ENCODE peak calls at places on chromosomes 7 and 10, in five cellular contexts. One of them, this sample, is unnamed. For H3K27me3, the result is how much of the 10 kb centered on the place peaks cover.

GRCh38 chr7:73652541-73652949 is 15.1 kb upstream of the VPS37D start:
- DNase-seq in Caco-2: no peak
- DNase-seq in SJCRH30: no peak
- DNase-seq in mesenchymal stem cell: no peak
- DNase-seq in body of pancreas: no peak
- DNase-seq in this sample: no peak

GRCh38 chr7:44163591-44163990 is 22.5 kb upstream of the MYL7 start:
- DNase-seq in Caco-2: no peak
- DNase-seq in SJCRH30: peak
- DNase-seq in mesenchymal stem cell: peak
- DNase-seq in body of pancreas: no peak
- DNase-seq in this sample: no peak

GRCh38 chr10:12019343-12019971 is 23.2 kb downstream of the UPF2 start:
- DNase-seq in Caco-2: no peak
- DNase-seq in SJCRH30: no peak
- DNase-seq in mesenchymal stem cell: peak
- DNase-seq in body of pancreas: no peak
- DNase-seq in this sample: no peak

GRCh38 chr10:98031440-98031839 is 1.0 kb upstream of the CRTAC1 start:
- DNase-seq in Caco-2: no peak
- DNase-seq in SJCRH30: no peak
- DNase-seq in mesenchymal stem cell: no peak
- DNase-seq in body of pancreas: no peak
- DNase-seq in this sample: no peak

GRCh38 chr7:15461576-15461975 is 100.2 kb downstream of the AGMO start:
- DNase-seq in Caco-2: no peak
- DNase-seq in SJCRH30: no peak
- DNase-seq in mesenchymal stem cell: peak
- DNase-seq in body of pancreas: no peak
- DNase-seq in this sample: no peak

GRCh38 chr7:104272767-104273384 is 55.5 kb upstream of the LHFPL3 start:
- DNase-seq in Caco-2: peak
- DNase-seq in SJCRH30: no peak
- DNase-seq in mesenchymal stem cell: peak
- DNase-seq in body of pancreas: peak
- DNase-seq in this sample: no peak

GRCh38 chr10:123555616-123556015 is 110.5 kb upstream of the GPR26 start:
- DNase-seq in Caco-2: no peak
- DNase-seq in SJCRH30: no peak
- DNase-seq in mesenchymal stem cell: no peak
- DNase-seq in body of pancreas: no peak
- DNase-seq in this sample: no peak

GRCh38 chr7:151432658-151433521 is 7.1 kb downstream of the CRYGN start:
- DNase-seq in Caco-2: no peak
- DNase-seq in SJCRH30: no peak
- DNase-seq in mesenchymal stem cell: no peak
- DNase-seq in body of pancreas: no peak
- DNase-seq in this sample: no peak

GRCh38 chr7:148380581-148381419 is 209.8 kb upstream of the C7orf33 start:
- DNase-seq in Caco-2: no peak
- DNase-seq in SJCRH30: no peak
- DNase-seq in mesenchymal stem cell: no peak
- DNase-seq in body of pancreas: no peak
- DNase-seq in this sample: no peak

GRCh38 chr10:24721254-24722106 is 2.2 kb downstream of the ARHGAP21 start:
- DNase-seq in Caco-2: peak
- DNase-seq in SJCRH30: peak
- DNase-seq in mesenchymal stem cell: peak
- DNase-seq in body of pancreas: peak
- DNase-seq in this sample: peak

GRCh38 chr7:68697821-68698280 is 900.4 kb upstream of the AUTS2 start:
- DNase-seq in Caco-2: no peak
- DNase-seq in SJCRH30: no peak
- DNase-seq in mesenchymal stem cell: no peak
- DNase-seq in body of pancreas: no peak
- DNase-seq in this sample: no peak

GRCh38 chr7:117381357-117381756 is 45.9 kb downstream of the ASZ1 start:
- DNase-seq in Caco-2: no peak
- DNase-seq in SJCRH30: no peak
- DNase-seq in mesenchymal stem cell: no peak
- DNase-seq in body of pancreas: no peak
- DNase-seq in this sample: no peak

GRCh38 chr7:121515651-121516401 is 119.7 kb upstream of the FAM3C start:
- DNase-seq in Caco-2: no peak
- DNase-seq in SJCRH30: no peak
- DNase-seq in mesenchymal stem cell: no peak
- DNase-seq in body of pancreas: no peak
- DNase-seq in this sample: no peak

GRCh38 chr7:40758590-40758989 is 623.8 kb downstream of the SUGCT start:
- DNase-seq in Caco-2: no peak
- DNase-seq in SJCRH30: no peak
- DNase-seq in mesenchymal stem cell: no peak
- DNase-seq in body of pancreas: no peak
- DNase-seq in this sample: no peak

GRCh38 chr10:85580585-85580984 is 786.0 kb downstream of the GRID1 start:
- DNase-seq in Caco-2: no peak
- DNase-seq in SJCRH30: no peak
- DNase-seq in mesenchymal stem cell: no peak
- DNase-seq in body of pancreas: no peak
- DNase-seq in this sample: no peak

GRCh38 chr10:75712241-75712880 is 280.9 kb downstream of the LRMDA start:
- DNase-seq in Caco-2: no peak
- DNase-seq in SJCRH30: no peak
- DNase-seq in mesenchymal stem cell: no peak
- DNase-seq in body of pancreas: no peak
- DNase-seq in this sample: no peak

GRCh38 chr7:45582136-45582742 is 8.1 kb downstream of the ADCY1 start:
- DNase-seq in Caco-2: no peak
- DNase-seq in SJCRH30: no peak
- DNase-seq in mesenchymal stem cell: no peak
- DNase-seq in body of pancreas: peak
- DNase-seq in this sample: no peak

GRCh38 chr10:77801474-77802238 is 124.9 kb downstream of the DLG5 start:
- DNase-seq in Caco-2: no peak
- DNase-seq in SJCRH30: no peak
- DNase-seq in mesenchymal stem cell: peak
- DNase-seq in body of pancreas: no peak
- DNase-seq in this sample: no peak

GRCh38 chr10:58560068-58560467 is 47.4 kb downstream of the BICC1 start:
- DNase-seq in Caco-2: no peak
- DNase-seq in SJCRH30: no peak
- DNase-seq in mesenchymal stem cell: no peak
- DNase-seq in body of pancreas: no peak
- DNase-seq in this sample: no peak

GRCh38 chr7:42250411-42250810 is 13.4 kb upstream of the GLI3 start:
- DNase-seq in Caco-2: no peak
- DNase-seq in SJCRH30: no peak
- DNase-seq in mesenchymal stem cell: no peak
- DNase-seq in body of pancreas: no peak
- DNase-seq in this sample: no peak

GRCh38 chr7:105156731-105157130 is 142.7 kb downstream of the KMT2E start:
- DNase-seq in Caco-2: no peak
- DNase-seq in SJCRH30: no peak
- DNase-seq in mesenchymal stem cell: no peak
- DNase-seq in body of pancreas: no peak
- DNase-seq in this sample: no peak

GRCh38 chr10:76547352-76547972 is 1090.1 kb downstream of the KCNMA1 start:
- DNase-seq in Caco-2: peak
- DNase-seq in SJCRH30: peak
- DNase-seq in mesenchymal stem cell: peak
- DNase-seq in body of pancreas: peak
- DNase-seq in this sample: no peak

GRCh38 chr10:73906524-73907447 is 4.1 kb upstream of the PLAU start:
- DNase-seq in Caco-2: peak
- DNase-seq in SJCRH30: peak
- DNase-seq in mesenchymal stem cell: peak
- DNase-seq in body of pancreas: peak
- DNase-seq in this sample: peak

GRCh38 chr10:70998086-70998485 is 109.7 kb upstream of the PCBD1 start:
- DNase-seq in Caco-2: no peak
- DNase-seq in SJCRH30: no peak
- DNase-seq in mesenchymal stem cell: no peak
- DNase-seq in body of pancreas: no peak
- DNase-seq in this sample: no peak

GRCh38 chr7:19587291-19587690 is 121.5 kb downstream of the POLR1F start:
- DNase-seq in Caco-2: peak
- DNase-seq in SJCRH30: no peak
- DNase-seq in mesenchymal stem cell: no peak
- DNase-seq in body of pancreas: no peak
- DNase-seq in this sample: no peak

GRCh38 chr10:75406158-75407065 is 4.8 kb upstream of the ZNF503 start:
- DNase-seq in Caco-2: no peak
- DNase-seq in SJCRH30: no peak
- DNase-seq in mesenchymal stem cell: no peak
- DNase-seq in body of pancreas: peak
- DNase-seq in this sample: no peak

GRCh38 chr10:118238573-118239240 is 103.4 kb downstream of the FAM204A start:
- DNase-seq in Caco-2: no peak
- DNase-seq in SJCRH30: no peak
- DNase-seq in mesenchymal stem cell: peak
- DNase-seq in body of pancreas: no peak
- DNase-seq in this sample: no peak

GRCh38 chr10:28991326-28991725 is 297.5 kb upstream of the LYZL1 start:
- DNase-seq in Caco-2: peak
- DNase-seq in SJCRH30: no peak
- DNase-seq in mesenchymal stem cell: peak
- DNase-seq in body of pancreas: no peak
- DNase-seq in this sample: no peak

GRCh38 chr10:48872234-48872633 is 67.4 kb downstream of the LRRC18 start:
- DNase-seq in Caco-2: no peak
- DNase-seq in SJCRH30: no peak
- DNase-seq in mesenchymal stem cell: no peak
- DNase-seq in body of pancreas: no peak
- DNase-seq in this sample: no peak

GRCh38 chr10:34906021-34906965 is 91.2 kb upstream of the PARD3 start:
- DNase-seq in Caco-2: peak
- DNase-seq in SJCRH30: peak
- DNase-seq in mesenchymal stem cell: no peak
- DNase-seq in body of pancreas: peak
- DNase-seq in this sample: no peak

GRCh38 chr10:34904191-34904590 is 89.1 kb upstream of the PARD3 start:
- DNase-seq in Caco-2: no peak
- DNase-seq in SJCRH30: no peak
- DNase-seq in mesenchymal stem cell: no peak
- DNase-seq in body of pancreas: no peak
- DNase-seq in this sample: no peak

GRCh38 chr10:34907743-34908425 is 92.8 kb upstream of the PARD3 start:
- DNase-seq in Caco-2: no peak
- DNase-seq in SJCRH30: no peak
- DNase-seq in mesenchymal stem cell: no peak
- DNase-seq in body of pancreas: no peak
- DNase-seq in this sample: no peak

GRCh38 chr10:34908472-34908871 is 93.4 kb upstream of the PARD3 start:
- DNase-seq in Caco-2: no peak
- DNase-seq in SJCRH30: no peak
- DNase-seq in mesenchymal stem cell: no peak
- DNase-seq in body of pancreas: no peak
- DNase-seq in this sample: no peak

DNA sequence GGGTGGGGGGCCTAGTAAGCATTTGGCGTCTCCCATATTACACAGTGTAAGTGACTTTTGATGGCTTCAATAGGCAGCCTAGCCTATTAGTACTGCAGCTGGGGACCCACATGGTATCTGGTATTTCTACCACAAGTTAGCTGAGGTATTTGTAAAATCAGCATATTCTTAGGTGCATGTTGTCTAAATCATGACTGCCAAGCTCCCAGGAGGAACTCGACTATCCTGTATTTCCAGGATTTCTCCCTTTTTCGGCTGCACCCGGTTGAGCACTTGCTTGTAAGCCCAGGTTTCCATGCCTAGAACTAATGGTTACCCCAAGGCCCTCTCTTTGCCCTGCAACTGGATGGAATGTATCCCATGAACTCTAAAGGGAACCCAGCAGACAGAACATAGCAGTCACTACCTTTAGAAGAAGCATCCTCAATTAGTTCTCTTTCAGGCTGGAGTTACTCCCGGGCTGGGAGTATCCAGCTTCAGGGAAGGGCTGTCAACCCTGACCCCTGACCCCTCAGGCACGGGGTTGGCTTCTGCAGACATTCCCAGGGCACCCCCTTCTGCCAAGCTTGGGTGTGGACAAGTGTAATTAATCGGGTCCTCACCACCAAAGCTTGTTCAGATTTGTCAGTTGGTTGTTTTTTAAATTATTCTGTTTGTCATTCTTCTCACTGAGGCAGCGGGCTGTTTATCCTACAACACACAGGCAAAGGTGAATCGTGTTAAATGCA is 90.3 kb upstream of the PARD3 start:
- DNase-seq in Caco-2: peak
- DNase-seq in SJCRH30: peak
- DNase-seq in mesenchymal stem cell: no peak
- DNase-seq in body of pancreas: no peak
- DNase-seq in this sample: no peak
- H3K27me3 ChIP-seq in Caco-2: under half
- H3K27me3 ChIP-seq in SJCRH30: under half
- H3K27me3 ChIP-seq in mesenchymal stem cell: under half
- H3K27me3 ChIP-seq in body of pancreas: under half
- H3K27me3 ChIP-seq in this sample: under half

GRCh38 chr7:25240340-25240739 is 12.1 kb upstream of the NPVF start:
- DNase-seq in Caco-2: no peak
- DNase-seq in SJCRH30: peak
- DNase-seq in mesenchymal stem cell: no peak
- DNase-seq in body of pancreas: no peak
- DNase-seq in this sample: no peak
- H3K27me3 ChIP-seq in Caco-2: under half
- H3K27me3 ChIP-seq in SJCRH30: under half
- H3K27me3 ChIP-seq in mesenchymal stem cell: under half
- H3K27me3 ChIP-seq in body of pancreas: under half
- H3K27me3 ChIP-seq in this sample: under half

DNA sequence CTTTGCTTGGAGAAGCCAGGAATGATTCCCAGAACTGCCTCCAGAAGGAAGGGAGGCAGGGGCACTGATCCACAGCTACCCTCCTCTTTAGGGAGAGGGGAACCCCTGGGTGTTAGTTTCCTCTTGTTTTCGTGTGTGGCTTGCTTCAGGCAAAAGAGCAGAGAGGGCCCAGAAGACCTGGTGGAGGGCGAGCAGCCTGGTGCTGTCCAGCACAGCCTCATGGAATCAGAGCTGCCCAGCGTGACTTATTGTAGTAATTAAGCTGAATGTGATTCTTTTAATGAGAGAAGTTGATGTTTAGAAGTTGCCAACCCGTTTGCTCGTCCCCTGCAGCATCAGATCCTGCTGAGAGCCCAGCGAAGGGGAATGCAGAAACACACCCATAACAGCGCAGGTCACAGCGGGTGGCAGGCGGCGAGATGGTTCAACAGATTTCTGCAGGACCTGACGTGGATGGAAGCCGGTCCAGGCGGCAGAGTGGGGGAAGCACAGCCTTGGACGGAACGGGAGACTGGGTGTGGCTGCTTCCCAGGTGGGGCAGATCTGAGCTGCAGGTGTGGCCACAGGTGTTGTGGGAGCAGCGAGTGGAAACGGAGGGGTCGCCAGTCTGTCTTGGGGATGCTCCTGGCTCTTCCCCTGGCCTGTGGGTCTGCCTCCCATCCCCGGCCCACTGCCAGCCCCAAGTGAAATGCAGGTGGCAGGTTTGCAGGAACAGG is 53.7 kb upstream of the SHH start:
- DNase-seq in Caco-2: no peak
- DNase-seq in SJCRH30: no peak
- DNase-seq in mesenchymal stem cell: no peak
- DNase-seq in body of pancreas: peak
- DNase-seq in this sample: peak
- H3K27me3 ChIP-seq in Caco-2: under half
- H3K27me3 ChIP-seq in SJCRH30: under half
- H3K27me3 ChIP-seq in mesenchymal stem cell: under half
- H3K27me3 ChIP-seq in body of pancreas: under half
- H3K27me3 ChIP-seq in this sample: under half

GRCh38 chr10:133189726-133190125 is 29.7 kb downstream of the KNDC1 start:
- DNase-seq in Caco-2: no peak
- DNase-seq in SJCRH30: no peak
- DNase-seq in mesenchymal stem cell: no peak
- DNase-seq in body of pancreas: no peak
- DNase-seq in this sample: no peak
- H3K27me3 ChIP-seq in Caco-2: under half
- H3K27me3 ChIP-seq in SJCRH30: under half
- H3K27me3 ChIP-seq in mesenchymal stem cell: under half
- H3K27me3 ChIP-seq in body of pancreas: under half
- H3K27me3 ChIP-seq in this sample: under half